ENCODE peak calls at places on chromosomes 13 and 19, in ten cellular contexts. One of them, this sample, is unnamed.

GRCh38 chr19:12137541-12137940 is 2.6 kb downstream of the ZNF20 start:
- DNase-seq in activated CD4-positive, alpha-beta T cell treated with anti-CD3 and anti-CD28 coated beads, Interleukin-2, amount 10 ng/mL, durations not matched to agents 7 days and 5 days: peak
- DNase-seq in activated gamma-delta T cell treated with Interleukin-2 at 50 U/mL for 16 hours: peak
- DNase-seq in non-pigmented ciliary epithelial cell: no peak
- DNase-seq in breast epithelium: no peak
- DNase-seq in AG08395: no peak
- DNase-seq in NCI-H2029: no peak
- DNase-seq in HT1080: no peak
- DNase-seq in stimulated activated CD4-positive, alpha-beta T cell treated with anti-CD3 and anti-CD28 coated beads, Interleukin-4, amount 100 ng/mL, for 24 hours: peak
- DNase-seq in CD4-positive, alpha-beta T cell: no peak
- DNase-seq in this sample: no peak

GRCh38 chr13:31174018-31174417 is 12.3 kb upstream of the HSPH1 start:
- DNase-seq in NCI-H2029: no peak
- DNase-seq in stimulated activated CD4-positive, alpha-beta T cell treated with anti-CD3 and anti-CD28 coated beads, Interleukin-4, amount 100 ng/mL, for 24 hours: no peak
- DNase-seq in AG08395: peak
- DNase-seq in activated gamma-delta T cell treated with Interleukin-2 at 50 U/mL for 16 hours: no peak
- DNase-seq in non-pigmented ciliary epithelial cell: no peak
- DNase-seq in activated CD4-positive, alpha-beta T cell treated with anti-CD3 and anti-CD28 coated beads, Interleukin-2, amount 10 ng/mL, durations not matched to agents 7 days and 5 days: no peak
- DNase-seq in breast epithelium: no peak
- DNase-seq in CD4-positive, alpha-beta T cell: no peak
- DNase-seq in HT1080: no peak
- DNase-seq in this sample: no peak

GRCh38 chr19:3548594-3548993 is 8.8 kb downstream of the MFSD12 start:
- DNase-seq in non-pigmented ciliary epithelial cell: no peak
- DNase-seq in stimulated activated CD4-positive, alpha-beta T cell treated with anti-CD3 and anti-CD28 coated beads, Interleukin-4, amount 100 ng/mL, for 24 hours: no peak
- DNase-seq in breast epithelium: no peak
- DNase-seq in NCI-H2029: no peak
- DNase-seq in HT1080: no peak
- DNase-seq in CD4-positive, alpha-beta T cell: no peak
- DNase-seq in activated gamma-delta T cell treated with Interleukin-2 at 50 U/mL for 16 hours: no peak
- DNase-seq in activated CD4-positive, alpha-beta T cell treated with anti-CD3 and anti-CD28 coated beads, Interleukin-2, amount 10 ng/mL, durations not matched to agents 7 days and 5 days: no peak
- DNase-seq in AG08395: no peak
- DNase-seq in this sample: no peak

GRCh38 chr13:86409466-86410241 is 610.4 kb upstream of the SLITRK6 start:
- DNase-seq in NCI-H2029: no peak
- DNase-seq in activated CD4-positive, alpha-beta T cell treated with anti-CD3 and anti-CD28 coated beads, Interleukin-2, amount 10 ng/mL, durations not matched to agents 7 days and 5 days: no peak
- DNase-seq in activated gamma-delta T cell treated with Interleukin-2 at 50 U/mL for 16 hours: no peak
- DNase-seq in breast epithelium: no peak
- DNase-seq in AG08395: no peak
- DNase-seq in stimulated activated CD4-positive, alpha-beta T cell treated with anti-CD3 and anti-CD28 coated beads, Interleukin-4, amount 100 ng/mL, for 24 hours: no peak
- DNase-seq in CD4-positive, alpha-beta T cell: no peak
- DNase-seq in HT1080: no peak
- DNase-seq in non-pigmented ciliary epithelial cell: no peak
- DNase-seq in this sample: no peak

GRCh38 chr13:44199627-44200207 is 173.9 kb upstream of the SERP2 start:
- DNase-seq in activated CD4-positive, alpha-beta T cell treated with anti-CD3 and anti-CD28 coated beads, Interleukin-2, amount 10 ng/mL, durations not matched to agents 7 days and 5 days: no peak
- DNase-seq in HT1080: no peak
- DNase-seq in CD4-positive, alpha-beta T cell: no peak
- DNase-seq in breast epithelium: peak
- DNase-seq in NCI-H2029: no peak
- DNase-seq in non-pigmented ciliary epithelial cell: no peak
- DNase-seq in stimulated activated CD4-positive, alpha-beta T cell treated with anti-CD3 and anti-CD28 coated beads, Interleukin-4, amount 100 ng/mL, for 24 hours: no peak
- DNase-seq in activated gamma-delta T cell treated with Interleukin-2 at 50 U/mL for 16 hours: no peak
- DNase-seq in AG08395: no peak
- DNase-seq in this sample: no peak

GRCh38 chr13:32428581-32429072 is 697 bp upstream of the N4BP2L1 start:
- DNase-seq in AG08395: no peak
- DNase-seq in activated CD4-positive, alpha-beta T cell treated with anti-CD3 and anti-CD28 coated beads, Interleukin-2, amount 10 ng/mL, durations not matched to agents 7 days and 5 days: no peak
- DNase-seq in HT1080: no peak
- DNase-seq in stimulated activated CD4-positive, alpha-beta T cell treated with anti-CD3 and anti-CD28 coated beads, Interleukin-4, amount 100 ng/mL, for 24 hours: no peak
- DNase-seq in breast epithelium: no peak
- DNase-seq in CD4-positive, alpha-beta T cell: no peak
- DNase-seq in activated gamma-delta T cell treated with Interleukin-2 at 50 U/mL for 16 hours: no peak
- DNase-seq in non-pigmented ciliary epithelial cell: no peak
- DNase-seq in NCI-H2029: no peak
- DNase-seq in this sample: no peak

GRCh38 chr13:113762538-113762937 is 3.5 kb downstream of the TMEM255B start:
- DNase-seq in CD4-positive, alpha-beta T cell: no peak
- DNase-seq in non-pigmented ciliary epithelial cell: no peak
- DNase-seq in AG08395: no peak
- DNase-seq in NCI-H2029: no peak
- DNase-seq in stimulated activated CD4-positive, alpha-beta T cell treated with anti-CD3 and anti-CD28 coated beads, Interleukin-4, amount 100 ng/mL, for 24 hours: no peak
- DNase-seq in activated CD4-positive, alpha-beta T cell treated with anti-CD3 and anti-CD28 coated beads, Interleukin-2, amount 10 ng/mL, durations not matched to agents 7 days and 5 days: no peak
- DNase-seq in HT1080: no peak
- DNase-seq in breast epithelium: no peak
- DNase-seq in activated gamma-delta T cell treated with Interleukin-2 at 50 U/mL for 16 hours: no peak
- DNase-seq in this sample: no peak

GRCh38 chr19:3683405-3683865 is 16.8 kb downstream of the PIP5K1C start:
- DNase-seq in activated CD4-positive, alpha-beta T cell treated with anti-CD3 and anti-CD28 coated beads, Interleukin-2, amount 10 ng/mL, durations not matched to agents 7 days and 5 days: no peak
- DNase-seq in HT1080: no peak
- DNase-seq in stimulated activated CD4-positive, alpha-beta T cell treated with anti-CD3 and anti-CD28 coated beads, Interleukin-4, amount 100 ng/mL, for 24 hours: no peak
- DNase-seq in breast epithelium: no peak
- DNase-seq in activated gamma-delta T cell treated with Interleukin-2 at 50 U/mL for 16 hours: no peak
- DNase-seq in non-pigmented ciliary epithelial cell: peak
- DNase-seq in AG08395: no peak
- DNase-seq in CD4-positive, alpha-beta T cell: no peak
- DNase-seq in NCI-H2029: no peak
- DNase-seq in this sample: no peak

GRCh38 chr13:41565221-41565620 is 107.9 kb downstream of the RGCC start:
- DNase-seq in activated CD4-positive, alpha-beta T cell treated with anti-CD3 and anti-CD28 coated beads, Interleukin-2, amount 10 ng/mL, durations not matched to agents 7 days and 5 days: no peak
- DNase-seq in activated gamma-delta T cell treated with Interleukin-2 at 50 U/mL for 16 hours: no peak
- DNase-seq in NCI-H2029: no peak
- DNase-seq in AG08395: peak
- DNase-seq in breast epithelium: no peak
- DNase-seq in HT1080: peak
- DNase-seq in non-pigmented ciliary epithelial cell: peak
- DNase-seq in stimulated activated CD4-positive, alpha-beta T cell treated with anti-CD3 and anti-CD28 coated beads, Interleukin-4, amount 100 ng/mL, for 24 hours: no peak
- DNase-seq in CD4-positive, alpha-beta T cell: no peak
- DNase-seq in this sample: no peak

This sample was measured in T-helper 17 cell.